ENCODE peak calls at places on chromosome 18, in ten cellular contexts. One of them, this sample, is unnamed.

GRCh38 chr18:7070466-7070865 is 47.1 kb downstream of the LAMA1 start:
- DNase-seq in sigmoid colon: no peak
- DNase-seq in IMR-90: no peak
- DNase-seq in endothelial cell: no peak
- DNase-seq in astrocyte: no peak
- DNase-seq in fibroblast of the aortic adventitia: no peak
- DNase-seq in stomach: no peak
- DNase-seq in AG09309: no peak
- DNase-seq in brain microvascular endothelial cell: no peak
- DNase-seq in HFFc6: no peak
- DNase-seq in this sample: no peak

GRCh38 chr18:275486-275885 is 7.6 kb upstream of the THOC1 start:
- DNase-seq in sigmoid colon: no peak
- DNase-seq in IMR-90: no peak
- DNase-seq in endothelial cell: no peak
- DNase-seq in astrocyte: no peak
- DNase-seq in fibroblast of the aortic adventitia: no peak
- DNase-seq in stomach: no peak
- DNase-seq in AG09309: no peak
- DNase-seq in brain microvascular endothelial cell: no peak
- DNase-seq in HFFc6: no peak
- DNase-seq in this sample: no peak

GRCh38 chr18:75036941-75037516 is 171.9 kb downstream of the PTGR3 start:
- DNase-seq in sigmoid colon: no peak
- DNase-seq in IMR-90: peak; percentile 86
- DNase-seq in endothelial cell: no peak
- DNase-seq in astrocyte: no peak
- DNase-seq in fibroblast of the aortic adventitia: no peak
- DNase-seq in stomach: no peak
- DNase-seq in AG09309: no peak
- DNase-seq in brain microvascular endothelial cell: no peak
- DNase-seq in HFFc6: peak; percentile 17
- DNase-seq in this sample: no peak

GRCh38 chr18:3972291-3972985 is 482.7 kb downstream of the DLGAP1 start:
- DNase-seq in sigmoid colon: no peak
- DNase-seq in IMR-90: peak; percentile 63
- DNase-seq in endothelial cell: no peak
- DNase-seq in astrocyte: peak; percentile 6
- DNase-seq in fibroblast of the aortic adventitia: no peak
- DNase-seq in stomach: no peak
- DNase-seq in AG09309: no peak
- DNase-seq in brain microvascular endothelial cell: no peak
- DNase-seq in HFFc6: peak; percentile 12
- DNase-seq in this sample: no peak

GRCh38 chr18:7523772-7524171 is 43.3 kb upstream of the PTPRM start:
- DNase-seq in sigmoid colon: no peak
- DNase-seq in IMR-90: no peak
- DNase-seq in endothelial cell: no peak
- DNase-seq in astrocyte: no peak
- DNase-seq in fibroblast of the aortic adventitia: no peak
- DNase-seq in stomach: no peak
- DNase-seq in AG09309: no peak
- DNase-seq in brain microvascular endothelial cell: no peak
- DNase-seq in HFFc6: no peak
- DNase-seq in this sample: no peak

GRCh38 chr18:9362869-9363268 is 28.3 kb downstream of the TWSG1 start:
- DNase-seq in sigmoid colon: no peak
- DNase-seq in IMR-90: no peak
- DNase-seq in endothelial cell: no peak
- DNase-seq in astrocyte: peak; percentile 35
- DNase-seq in fibroblast of the aortic adventitia: peak; percentile 39
- DNase-seq in stomach: no peak
- DNase-seq in AG09309: no peak
- DNase-seq in brain microvascular endothelial cell: no peak
- DNase-seq in HFFc6: no peak
- DNase-seq in this sample: no peak

GRCh38 chr18:72700961-72701710 is 157.0 kb upstream of the CBLN2 start:
- DNase-seq in sigmoid colon: no peak
- DNase-seq in IMR-90: peak; percentile 14
- DNase-seq in endothelial cell: no peak
- DNase-seq in astrocyte: peak; percentile 2
- DNase-seq in fibroblast of the aortic adventitia: peak; percentile 8
- DNase-seq in stomach: no peak
- DNase-seq in AG09309: peak; percentile 7
- DNase-seq in brain microvascular endothelial cell: peak; percentile 2
- DNase-seq in HFFc6: no peak
- DNase-seq in this sample: no peak

GRCh38 chr18:59957957-59958356 is 58.2 kb downstream of the PMAIP1 start:
- DNase-seq in sigmoid colon: no peak
- DNase-seq in IMR-90: peak; percentile 83
- DNase-seq in endothelial cell: no peak
- DNase-seq in astrocyte: peak; percentile 63
- DNase-seq in fibroblast of the aortic adventitia: peak; percentile 52
- DNase-seq in stomach: peak; percentile 71
- DNase-seq in AG09309: no peak
- DNase-seq in brain microvascular endothelial cell: peak; percentile 77
- DNase-seq in HFFc6: peak; percentile 60
- DNase-seq in this sample: no peak

GRCh38 chr18:75977069-75977468 is 518.0 kb downstream of the ZNF516 start:
- DNase-seq in sigmoid colon: no peak
- DNase-seq in IMR-90: no peak
- DNase-seq in endothelial cell: no peak
- DNase-seq in astrocyte: peak; percentile 32
- DNase-seq in fibroblast of the aortic adventitia: no peak
- DNase-seq in stomach: no peak
- DNase-seq in AG09309: no peak
- DNase-seq in brain microvascular endothelial cell: no peak
- DNase-seq in HFFc6: peak; percentile 21
- DNase-seq in this sample: no peak

GRCh38 chr18:27656167-27656778 is 471.2 kb upstream of the CHST9 start:
- DNase-seq in sigmoid colon: no peak
- DNase-seq in IMR-90: no peak
- DNase-seq in endothelial cell: no peak
- DNase-seq in astrocyte: peak; percentile 73
- DNase-seq in fibroblast of the aortic adventitia: no peak
- DNase-seq in stomach: no peak
- DNase-seq in AG09309: no peak
- DNase-seq in brain microvascular endothelial cell: peak; percentile 29
- DNase-seq in HFFc6: no peak
- DNase-seq in this sample: no peak

GRCh38 chr18:78822886-78823285 is 156.7 kb upstream of the SALL3 start:
- DNase-seq in sigmoid colon: no peak
- DNase-seq in IMR-90: no peak
- DNase-seq in endothelial cell: no peak
- DNase-seq in astrocyte: no peak
- DNase-seq in fibroblast of the aortic adventitia: no peak
- DNase-seq in stomach: no peak
- DNase-seq in AG09309: no peak
- DNase-seq in brain microvascular endothelial cell: no peak
- DNase-seq in HFFc6: no peak
- DNase-seq in this sample: no peak

GRCh38 chr18:7904529-7904928 is 337.4 kb downstream of the PTPRM start:
- DNase-seq in sigmoid colon: no peak
- DNase-seq in IMR-90: peak; percentile 95
- DNase-seq in endothelial cell: no peak
- DNase-seq in astrocyte: peak; percentile 78
- DNase-seq in fibroblast of the aortic adventitia: peak; percentile 50
- DNase-seq in stomach: no peak
- DNase-seq in AG09309: peak; percentile 48
- DNase-seq in brain microvascular endothelial cell: peak; percentile 72
- DNase-seq in HFFc6: peak; percentile 70
- DNase-seq in this sample: no peak

GRCh38 chr18:69948919-69949537 is 1.4 kb upstream of the CD226 start:
- DNase-seq in sigmoid colon: peak; percentile 65
- DNase-seq in IMR-90: peak; percentile 57
- DNase-seq in endothelial cell: no peak
- DNase-seq in astrocyte: no peak
- DNase-seq in fibroblast of the aortic adventitia: peak; percentile 71
- DNase-seq in stomach: peak; percentile 30
- DNase-seq in AG09309: no peak
- DNase-seq in brain microvascular endothelial cell: no peak
- DNase-seq in HFFc6: no peak
- DNase-seq in this sample: no peak

GRCh38 chr18:31252522-31252921 is 65.4 kb upstream of the DSG1 start:
- DNase-seq in sigmoid colon: no peak
- DNase-seq in IMR-90: no peak
- DNase-seq in endothelial cell: no peak
- DNase-seq in astrocyte: no peak
- DNase-seq in fibroblast of the aortic adventitia: no peak
- DNase-seq in stomach: no peak
- DNase-seq in AG09309: no peak
- DNase-seq in brain microvascular endothelial cell: no peak
- DNase-seq in HFFc6: no peak
- DNase-seq in this sample: no peak

GRCh38 chr18:6708880-6709279 is 20.6 kb upstream of the ARHGAP28 start:
- DNase-seq in sigmoid colon: no peak
- DNase-seq in IMR-90: no peak
- DNase-seq in endothelial cell: no peak
- DNase-seq in astrocyte: no peak
- DNase-seq in fibroblast of the aortic adventitia: no peak
- DNase-seq in stomach: no peak
- DNase-seq in AG09309: no peak
- DNase-seq in brain microvascular endothelial cell: no peak
- DNase-seq in HFFc6: no peak
- DNase-seq in this sample: no peak

GRCh38 chr18:2147866-2148265 is 423.4 kb downstream of the METTL4 start:
- DNase-seq in sigmoid colon: no peak
- DNase-seq in IMR-90: no peak
- DNase-seq in endothelial cell: no peak
- DNase-seq in astrocyte: peak; percentile 79
- DNase-seq in fibroblast of the aortic adventitia: peak; percentile 95
- DNase-seq in stomach: no peak
- DNase-seq in AG09309: no peak
- DNase-seq in brain microvascular endothelial cell: no peak
- DNase-seq in HFFc6: no peak
- DNase-seq in this sample: no peak

GRCh38 chr18:59994357-59994756 is 94.6 kb downstream of the PMAIP1 start:
- DNase-seq in sigmoid colon: no peak
- DNase-seq in IMR-90: peak; percentile 12
- DNase-seq in endothelial cell: no peak
- DNase-seq in astrocyte: no peak
- DNase-seq in fibroblast of the aortic adventitia: no peak
- DNase-seq in stomach: no peak
- DNase-seq in AG09309: no peak
- DNase-seq in brain microvascular endothelial cell: no peak
- DNase-seq in HFFc6: no peak
- DNase-seq in this sample: no peak

GRCh38 chr18:58230438-58231179 is 186.6 kb downstream of the NEDD4L start:
- DNase-seq in sigmoid colon: no peak
- DNase-seq in IMR-90: peak; percentile 43
- DNase-seq in endothelial cell: no peak
- DNase-seq in astrocyte: no peak
- DNase-seq in fibroblast of the aortic adventitia: no peak
- DNase-seq in stomach: peak; percentile 55
- DNase-seq in AG09309: no peak
- DNase-seq in brain microvascular endothelial cell: peak; percentile 29
- DNase-seq in HFFc6: no peak
- DNase-seq in this sample: no peak

GRCh38 chr18:43620936-43621335 is 343.6 kb upstream of the SYT4 start:
- DNase-seq in sigmoid colon: no peak
- DNase-seq in IMR-90: peak; percentile 5
- DNase-seq in endothelial cell: no peak
- DNase-seq in astrocyte: peak; percentile 12
- DNase-seq in fibroblast of the aortic adventitia: peak; percentile 54
- DNase-seq in stomach: no peak
- DNase-seq in AG09309: no peak
- DNase-seq in brain microvascular endothelial cell: no peak
- DNase-seq in HFFc6: peak; percentile 21
- DNase-seq in this sample: no peak

GRCh38 chr18:13889661-13890060 is 25.7 kb downstream of the MC2R start:
- DNase-seq in sigmoid colon: no peak
- DNase-seq in IMR-90: no peak
- DNase-seq in endothelial cell: no peak
- DNase-seq in astrocyte: peak; percentile 32
- DNase-seq in fibroblast of the aortic adventitia: no peak
- DNase-seq in stomach: no peak
- DNase-seq in AG09309: no peak
- DNase-seq in brain microvascular endothelial cell: no peak
- DNase-seq in HFFc6: no peak
- DNase-seq in this sample: no peak
- TF ChIP-seq CTCF in sigmoid colon: no peak
- TF ChIP-seq CTCF in IMR-90: no peak
- TF ChIP-seq CTCF in endothelial cell: no peak
- TF ChIP-seq CTCF in astrocyte: no peak
- TF ChIP-seq CTCF in fibroblast of the aortic adventitia: no peak
- TF ChIP-seq CTCF in stomach: no peak
- TF ChIP-seq CTCF in AG09309: no peak
- TF ChIP-seq CTCF in brain microvascular endothelial cell: no peak
- TF ChIP-seq CTCF in HFFc6: no peak
- TF ChIP-seq CTCF in this sample: no peak

DNA sequence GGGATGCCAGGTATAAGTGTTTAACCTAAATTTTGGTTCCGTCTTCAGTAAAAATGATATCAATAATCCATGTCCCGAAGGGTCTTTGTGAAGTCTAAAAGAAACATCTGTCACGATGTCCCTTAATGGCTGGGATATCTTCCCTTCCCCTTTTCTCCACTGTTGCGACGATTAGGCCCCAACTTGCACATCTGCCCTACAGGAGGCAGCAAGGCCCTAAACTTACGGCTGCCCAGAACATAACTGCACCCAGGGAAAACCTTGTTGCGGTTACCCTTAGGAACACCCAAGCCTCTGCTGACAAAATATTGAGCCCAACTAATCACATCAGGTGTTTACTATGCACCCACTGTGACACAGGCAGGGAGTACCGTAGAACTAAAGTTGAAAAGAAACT is 1.2 kb upstream of the SMAD2 start:
- DNase-seq in sigmoid colon: no peak
- DNase-seq in IMR-90: no peak
- DNase-seq in endothelial cell: peak; percentile 18
- DNase-seq in astrocyte: no peak
- DNase-seq in fibroblast of the aortic adventitia: no peak
- DNase-seq in stomach: peak; percentile 32
- DNase-seq in AG09309: no peak
- DNase-seq in brain microvascular endothelial cell: no peak
- DNase-seq in HFFc6: no peak
- DNase-seq in this sample: no peak
- TF ChIP-seq CTCF in sigmoid colon: no peak
- TF ChIP-seq CTCF in IMR-90: no peak
- TF ChIP-seq CTCF in endothelial cell: no peak
- TF ChIP-seq CTCF in astrocyte: no peak
- TF ChIP-seq CTCF in fibroblast of the aortic adventitia: no peak
- TF ChIP-seq CTCF in stomach: no peak
- TF ChIP-seq CTCF in AG09309: no peak
- TF ChIP-seq CTCF in brain microvascular endothelial cell: peak; percentile 37
- TF ChIP-seq CTCF in HFFc6: no peak
- TF ChIP-seq CTCF in this sample: peak; percentile 59

GRCh38 chr18:45850021-45850420 is 24.5 kb downstream of the SIGLEC15 start:
- DNase-seq in sigmoid colon: no peak
- DNase-seq in IMR-90: no peak
- DNase-seq in endothelial cell: no peak
- DNase-seq in astrocyte: no peak
- DNase-seq in fibroblast of the aortic adventitia: no peak
- DNase-seq in stomach: no peak
- DNase-seq in AG09309: no peak
- DNase-seq in brain microvascular endothelial cell: peak; percentile 35
- DNase-seq in HFFc6: peak; percentile 29
- DNase-seq in this sample: no peak
- TF ChIP-seq CTCF in sigmoid colon: no peak
- TF ChIP-seq CTCF in IMR-90: peak; percentile 36
- TF ChIP-seq CTCF in endothelial cell: no peak
- TF ChIP-seq CTCF in astrocyte: peak; percentile 42
- TF ChIP-seq CTCF in fibroblast of the aortic adventitia: peak; percentile 24
- TF ChIP-seq CTCF in stomach: no peak
- TF ChIP-seq CTCF in AG09309: peak; percentile 45
- TF ChIP-seq CTCF in brain microvascular endothelial cell: peak; percentile 70
- TF ChIP-seq CTCF in HFFc6: peak; percentile 75
- TF ChIP-seq CTCF in this sample: peak; percentile 65

GRCh38 chr18:42275138-42275535 is 320.1 kb downstream of the PIK3C3 start:
- DNase-seq in sigmoid colon: no peak
- DNase-seq in IMR-90: no peak
- DNase-seq in endothelial cell: no peak
- DNase-seq in astrocyte: no peak
- DNase-seq in fibroblast of the aortic adventitia: no peak
- DNase-seq in stomach: no peak
- DNase-seq in AG09309: no peak
- DNase-seq in brain microvascular endothelial cell: no peak
- DNase-seq in HFFc6: no peak
- DNase-seq in this sample: no peak
- TF ChIP-seq CTCF in sigmoid colon: no peak
- TF ChIP-seq CTCF in IMR-90: no peak
- TF ChIP-seq CTCF in endothelial cell: no peak
- TF ChIP-seq CTCF in astrocyte: no peak
- TF ChIP-seq CTCF in fibroblast of the aortic adventitia: no peak
- TF ChIP-seq CTCF in stomach: no peak
- TF ChIP-seq CTCF in AG09309: no peak
- TF ChIP-seq CTCF in brain microvascular endothelial cell: no peak
- TF ChIP-seq CTCF in HFFc6: no peak
- TF ChIP-seq CTCF in this sample: no peak

This sample was measured in chondrocyte.